ENCODE peak calls at places on chromosomes 11 and 22, in seven cellular contexts. B is lower lobe of right lung; R is AG08396; Z is RCC 7860; S is EH; E is CD8-positive, alpha-beta T cell; X is activated CD4-positive, CD25-positive, alpha-beta regulatory T cell. L is an unnamed sample.

GRCh38 chr11:116750070-116750718 is 22.6 kb downstream of the BUD13 start:
- DNase-seq in B (no peak), R (no peak), Z (no peak), S (no peak), E (no peak), X (no peak), L (no peak)

GRCh38 chr11:10564692-10565318 is 3.7 kb downstream of the LYVE1 start:
- DNase-seq in B (no peak), R (no peak), Z (no peak), S (peak; percentile 51), E (no peak), X (no peak), L (no peak)

GRCh38 chr11:96161271-96162089 is 181.5 kb downstream of the MAML2 start:
- DNase-seq in B (no peak), R (no peak), Z (no peak), S (peak; percentile 80), E (no peak), X (no peak), L (peak; percentile 72)

GRCh38 chr11:6548121-6548520 is 51.0 kb downstream of the DNHD1 start:
- DNase-seq in B (no peak), R (no peak), Z (no peak), S (no peak), E (no peak), X (no peak), L (no peak)

GRCh38 chr11:1335811-1336761 is 26.7 kb upstream of the TOLLIP start:
- DNase-seq in B (peak; percentile 79), R (peak; percentile 79), Z (no peak), S (peak; percentile 84), E (peak; percentile 73), X (peak; percentile 34), L (peak; percentile 44)

GRCh38 chr11:111719379-111719778 is 46.8 kb downstream of the PPP2R1B start:
- DNase-seq in B (no peak), R (peak; percentile 38), Z (no peak), S (peak; percentile 44), E (no peak), X (no peak), L (no peak)

GRCh38 chr22:46083383-46084350 is 66.7 kb upstream of the PPARA start:
- DNase-seq in B (peak; percentile 32), R (no peak), Z (no peak), S (peak; percentile 27), E (no peak), X (no peak), L (no peak)

GRCh38 chr11:118636569-118637290 is 29.3 kb downstream of the PHLDB1 start:
- DNase-seq in B (no peak), R (no peak), Z (no peak), S (no peak), E (no peak), X (no peak), L (no peak)

GRCh38 chr11:27830206-27830605 is 130.0 kb upstream of the BDNF start:
- DNase-seq in B (no peak), R (no peak), Z (peak; percentile 13), S (peak; percentile 9), E (no peak), X (no peak), L (no peak)

GRCh38 chr11:36453678-36454077 is 56.4 kb downstream of the TRAF6 start:
- DNase-seq in B (no peak), R (no peak), Z (peak; percentile 41), S (peak; percentile 53), E (no peak), X (no peak), L (no peak)

GRCh38 chr11:7749456-7749855 is 43.2 kb upstream of the OVCH2 start:
- DNase-seq in B (no peak), R (no peak), Z (no peak), S (peak; percentile 15), E (no peak), X (no peak), L (no peak)

GRCh38 chr22:35480143-35480542 is 60.5 kb upstream of the RASD2 start:
- DNase-seq in B (no peak), R (no peak), Z (peak; percentile 92), S (peak; percentile 67), E (no peak), X (no peak), L (no peak)

GRCh38 chr22:42367980-42368378 is 64.2 kb downstream of the NFAM1 start:
- DNase-seq in B (no peak), R (no peak), Z (no peak), S (no peak), E (no peak), X (no peak), L (no peak)

GRCh38 chr11:46557684-46558151 is 36.1 kb downstream of the AMBRA1 start:
- DNase-seq in B (no peak), R (no peak), Z (peak; percentile 73), S (peak; percentile 79), E (no peak), X (no peak), L (no peak)

GRCh38 chr11:59770324-59770723 is 15.1 kb downstream of the STX3 start:
- DNase-seq in B (no peak), R (no peak), Z (no peak), S (no peak), E (no peak), X (no peak), L (no peak)

GRCh38 chr22:40819741-40820140 is 595 bp upstream of the SLC25A17 start:
- DNase-seq in B (no peak), R (peak; percentile 35), Z (no peak), S (peak; percentile 46), E (no peak), X (no peak), L (no peak)

GRCh38 chr11:110134120-110134519 is 40.9 kb downstream of the ZC3H12C start:
- DNase-seq in B (no peak), R (no peak), Z (no peak), S (peak; percentile 19), E (no peak), X (no peak), L (no peak)

GRCh38 chr11:61752117-61752924 is at the start of gene MYRF:
- DNase-seq in B (peak; percentile 61), R (peak; percentile 90), Z (peak; percentile 6), S (peak; percentile 57), E (peak; percentile 39), X (peak; percentile 22), L (peak; percentile 67)

GRCh38 chr22:23187201-23187600 is 6.9 kb downstream of the BCR start:
- DNase-seq in B (no peak), R (no peak), Z (no peak), S (no peak), E (no peak), X (no peak), L (no peak)

GRCh38 chr22:25452116-25452700 is 112.3 kb upstream of the GRK3 start:
- DNase-seq in B (no peak), R (no peak), Z (no peak), S (peak; percentile 20), E (no peak), X (no peak), L (no peak)

GRCh38 chr22:32413715-32414114 is 1.7 kb upstream of the RTCB start:
- DNase-seq in B (no peak), R (peak; percentile 20), Z (no peak), S (peak; percentile 22), E (no peak), X (no peak), L (no peak)

GRCh38 chr11:86940122-86940777 is 14.9 kb downstream of the FZD4 start:
- DNase-seq in B (no peak), R (peak; percentile 65), Z (no peak), S (peak; percentile 27), E (no peak), X (no peak), L (no peak)

GRCh38 chr11:85589373-85589772 is 37.8 kb downstream of the DLG2 start:
- DNase-seq in B (no peak), R (no peak), Z (no peak), S (no peak), E (no peak), X (no peak), L (no peak)

GRCh38 chr22:22085702-22086500 is 103.3 kb upstream of the TOP3B start:
- DNase-seq in B (no peak), R (peak; percentile 62), Z (peak; percentile 20), S (peak; percentile 33), E (no peak), X (no peak), L (no peak)

GRCh38 chr11:69280994-69281393 is 13.0 kb upstream of the MYEOV start:
- DNase-seq in B (no peak), R (peak; percentile 86), Z (peak; percentile 95), S (peak; percentile 93), E (no peak), X (no peak), L (peak; percentile 56)

GRCh38 chr11:35330156-35330889 is 89.0 kb downstream of the SLC1A2 start:
- DNase-seq in B (no peak), R (no peak), Z (no peak), S (no peak), E (no peak), X (no peak), L (no peak)

GRCh38 chr22:47558828-47559700 is 796.6 kb downstream of the TBC1D22A start:
- DNase-seq in B (no peak), R (no peak), Z (no peak), S (no peak), E (no peak), X (no peak), L (no peak)

GRCh38 chr22:38831166-38831945 is 12.5 kb downstream of the NPTXR start:
- DNase-seq in B (peak; percentile 42), R (no peak), Z (peak; percentile 63), S (peak; percentile 78), E (no peak), X (no peak), L (no peak)

GRCh38 chr11:40241524-40242037 is 1217.9 kb downstream of the LRRC4C start:
- DNase-seq in B (no peak), R (no peak), Z (no peak), S (no peak), E (no peak), X (no peak), L (peak; percentile 1)

GRCh38 chr22:32226236-32227119 is 21.6 kb upstream of the RFPL2 start:
- DNase-seq in B (no peak), R (no peak), Z (no peak), S (no peak), E (no peak), X (no peak), L (no peak)

GRCh38 chr22:41302016-41302767 is 867 bp downstream of the ZC3H7B start:
- DNase-seq in B (no peak), R (peak; percentile 47), Z (no peak), S (peak; percentile 24), E (no peak), X (no peak), L (no peak)

GRCh38 chr22:29715705-29716104 is 4.1 kb upstream of the CABP7 start:
- DNase-seq in B (no peak), R (no peak), Z (no peak), S (no peak), E (no peak), X (no peak), L (no peak)

GRCh38 chr11:113331436-113331835 is 17.1 kb downstream of the TTC12 start:
- DNase-seq in B (no peak), R (no peak), Z (no peak), S (no peak), E (no peak), X (no peak), L (no peak)

GRCh38 chr11:70109006-70109405 is 30.9 kb downstream of the ANO1 start:
- DNase-seq in B (no peak), R (no peak), Z (no peak), S (peak; percentile 46), E (no peak), X (no peak), L (no peak)

GRCh38 chr11:44326615-44327475 is 16.9 kb upstream of the ALX4 start:
- DNase-seq in B (no peak), R (no peak), Z (no peak), S (peak; percentile 37), E (no peak), X (no peak), L (no peak)

GRCh38 chr11:74636633-74637184 is 44.3 kb downstream of the POLD3 start:
- DNase-seq in B (no peak), R (peak; percentile 59), Z (peak; percentile 48), S (peak; percentile 90), E (no peak), X (no peak), L (peak; percentile 32)

GRCh38 chr22:44816141-44816540 is 63.8 kb downstream of the ARHGAP8 start:
- DNase-seq in B (no peak), R (no peak), Z (no peak), S (peak; percentile 5), E (no peak), X (no peak), L (no peak)